ENCODE peak calls at places on chromosomes 6 and 20, in four cellular contexts. Y is prostate gland, I is LoVo, D is ELF-1. F is an unnamed sample.

GRCh38 chr6:64330694-64331309 is 695.2 kb downstream of the PHF3 start:
- DNase-seq in Y (peak), I (peak), D (peak), F (peak)

GRCh38 chr6:45293306-45293705 is 34.8 kb upstream of the RUNX2 start:
- DNase-seq in Y (no peak), I (no peak), D (no peak), F (no peak)

GRCh38 chr6:157194643-157195042 is 128.7 kb downstream of the TMEM242 start:
- DNase-seq in Y (no peak), I (no peak), D (no peak), F (no peak)

GRCh38 chr6:27176096-27176495 is 71.4 kb upstream of the PRSS16 start:
- DNase-seq in Y (no peak), I (no peak), D (peak), F (no peak)

GRCh38 chr20:48627737-48628128 is 200.1 kb downstream of the PREX1 start:
- DNase-seq in Y (no peak), I (no peak), D (no peak), F (no peak)

GRCh38 chr6:45959534-45960195 is 56.0 kb downstream of the CLIC5 start:
- DNase-seq in Y (no peak), I (no peak), D (no peak), F (peak)

GRCh38 chr20:32886652-32887051 is 27.9 kb downstream of the EFCAB8 start:
- DNase-seq in Y (no peak), I (no peak), D (peak), F (no peak)

GRCh38 chr6:163355471-163355991 is 59.0 kb upstream of the QKI start:
- DNase-seq in Y (no peak), I (no peak), D (peak), F (peak)

GRCh38 chr6:56953597-56954388 is 1.1 kb upstream of the BEND6 start:
- DNase-seq in Y (no peak), I (no peak), D (peak), F (no peak)

GRCh38 chr6:3844097-3844463 is 5.1 kb upstream of the FAM50B start:
- DNase-seq in Y (no peak), I (no peak), D (no peak), F (no peak)

GRCh38 chr6:35027807-35028206 is 113.3 kb downstream of the TCP11 start:
- DNase-seq in Y (peak), I (no peak), D (no peak), F (no peak)

GRCh38 chr20:37228656-37229055 is 33.0 kb downstream of the GHRH start:
- DNase-seq in Y (no peak), I (no peak), D (no peak), F (no peak)

GRCh38 chr6:15827492-15828255 is 164.8 kb upstream of the DTNBP1 start:
- DNase-seq in Y (no peak), I (no peak), D (no peak), F (no peak)

GRCh38 chr6:153237670-153238069 is 106.6 kb upstream of the RGS17 start:
- DNase-seq in Y (no peak), I (no peak), D (no peak), F (no peak)

GRCh38 chr6:439681-440167 is 48.2 kb downstream of the IRF4 start:
- DNase-seq in Y (no peak), I (no peak), D (no peak), F (no peak)